ENCODE peak calls at places on chromosomes 12 and 14, in five cellular contexts. One of them, this sample, is unnamed.

GRCh38 chr12:26723379-26724308 is 109.3 kb downstream of the ITPR2 start:
- DNase-seq in left ventricle myocardium inferior: no peak
- DNase-seq in Peyer's patch: no peak
- DNase-seq in heart right ventricle: no peak
- DNase-seq in tibial artery: no peak
- DNase-seq in this sample: no peak

GRCh38 chr14:68749487-68750475 is 43.1 kb downstream of the ZFP36L1 start:
- DNase-seq in tibial artery: no peak
- DNase-seq in heart right ventricle: no peak
- DNase-seq in Peyer's patch: no peak
- DNase-seq in left ventricle myocardium inferior: no peak
- DNase-seq in this sample: no peak

GRCh38 chr12:4044101-4044500 is 170.9 kb upstream of the PARP11 start:
- DNase-seq in tibial artery: no peak
- DNase-seq in left ventricle myocardium inferior: no peak
- DNase-seq in Peyer's patch: no peak
- DNase-seq in heart right ventricle: no peak
- DNase-seq in this sample: no peak

GRCh38 chr12:63915105-63915830 is 70.8 kb downstream of the SRGAP1 start:
- DNase-seq in tibial artery: no peak
- DNase-seq in left ventricle myocardium inferior: no peak
- DNase-seq in Peyer's patch: no peak
- DNase-seq in heart right ventricle: no peak
- DNase-seq in this sample: no peak

GRCh38 chr14:58501214-58501816 is 73.8 kb downstream of the KIAA0586 start:
- DNase-seq in left ventricle myocardium inferior: no peak
- DNase-seq in Peyer's patch: no peak
- DNase-seq in heart right ventricle: no peak
- DNase-seq in tibial artery: no peak
- DNase-seq in this sample: no peak

GRCh38 chr14:104393199-104393897 is 186.2 kb upstream of the C14orf180 start:
- DNase-seq in heart right ventricle: peak; percentile 63
- DNase-seq in left ventricle myocardium inferior: peak; percentile 55
- DNase-seq in tibial artery: peak; percentile 61
- DNase-seq in Peyer's patch: peak; percentile 32
- DNase-seq in this sample: no peak

GRCh38 chr14:89266754-89267153 is 150.3 kb downstream of the FOXN3 start:
- DNase-seq in tibial artery: no peak
- DNase-seq in heart right ventricle: no peak
- DNase-seq in left ventricle myocardium inferior: no peak
- DNase-seq in Peyer's patch: no peak
- DNase-seq in this sample: no peak

GRCh38 chr12:42325776-42326465 is at the start of the genes PPHLN1 and ZCRB1:
- DNase-seq in left ventricle myocardium inferior: peak; percentile 80
- DNase-seq in tibial artery: peak; percentile 87
- DNase-seq in heart right ventricle: peak; percentile 79
- DNase-seq in Peyer's patch: peak; percentile 86
- DNase-seq in this sample: peak; percentile 81

GRCh38 chr14:71231521-71232393 is 324.5 kb downstream of the PCNX1 start:
- DNase-seq in heart right ventricle: no peak
- DNase-seq in tibial artery: no peak
- DNase-seq in left ventricle myocardium inferior: no peak
- DNase-seq in Peyer's patch: no peak
- DNase-seq in this sample: no peak

GRCh38 chr12:82695531-82695930 is 8.8 kb downstream of the TMTC2 start:
- DNase-seq in tibial artery: no peak
- DNase-seq in heart right ventricle: no peak
- DNase-seq in left ventricle myocardium inferior: no peak
- DNase-seq in Peyer's patch: no peak
- DNase-seq in this sample: no peak

GRCh38 chr12:44286336-44286735 is 450.5 kb downstream of the TMEM117 start:
- DNase-seq in heart right ventricle: no peak
- DNase-seq in Peyer's patch: no peak
- DNase-seq in left ventricle myocardium inferior: no peak
- DNase-seq in tibial artery: no peak
- DNase-seq in this sample: no peak

GRCh38 chr12:3398196-3398789 is 92.7 kb upstream of the PRMT8 start:
- DNase-seq in left ventricle myocardium inferior: no peak
- DNase-seq in tibial artery: no peak
- DNase-seq in heart right ventricle: no peak
- DNase-seq in Peyer's patch: no peak
- DNase-seq in this sample: no peak

GRCh38 chr14:60304509-60304908 is 55.5 kb downstream of the PPM1A start:
- DNase-seq in Peyer's patch: no peak
- DNase-seq in tibial artery: no peak
- DNase-seq in left ventricle myocardium inferior: peak; percentile 18
- DNase-seq in heart right ventricle: no peak
- DNase-seq in this sample: peak; percentile 76

GRCh38 chr14:95659986-95660385 is 26.2 kb upstream of the TCL1B start:
- DNase-seq in left ventricle myocardium inferior: no peak
- DNase-seq in heart right ventricle: no peak
- DNase-seq in Peyer's patch: no peak
- DNase-seq in tibial artery: no peak
- DNase-seq in this sample: no peak

GRCh38 chr12:6092784-6093722 is 31.4 kb downstream of the VWF start:
- DNase-seq in left ventricle myocardium inferior: no peak
- DNase-seq in tibial artery: peak; percentile 88
- DNase-seq in Peyer's patch: peak; percentile 83
- DNase-seq in heart right ventricle: peak; percentile 33
- DNase-seq in this sample: no peak

GRCh38 chr12:64714551-64714968 is 44.6 kb downstream of the GNS start:
- DNase-seq in heart right ventricle: no peak
- DNase-seq in left ventricle myocardium inferior: no peak
- DNase-seq in tibial artery: no peak
- DNase-seq in Peyer's patch: no peak
- DNase-seq in this sample: peak; percentile 25

GRCh38 chr14:99572173-99572999 is 31.6 kb downstream of the CCDC85C start:
- DNase-seq in heart right ventricle: no peak
- DNase-seq in tibial artery: no peak
- DNase-seq in Peyer's patch: peak; percentile 74
- DNase-seq in left ventricle myocardium inferior: no peak
- DNase-seq in this sample: no peak

GRCh38 chr14:59507063-59507751 is 22.9 kb downstream of the JKAMP start:
- DNase-seq in tibial artery: peak; percentile 76
- DNase-seq in Peyer's patch: peak; percentile 71
- DNase-seq in heart right ventricle: no peak
- DNase-seq in left ventricle myocardium inferior: peak; percentile 24
- DNase-seq in this sample: peak; percentile 43

GRCh38 chr12:107385518-107385917 is 292.2 kb upstream of the CRY1 start:
- DNase-seq in left ventricle myocardium inferior: no peak
- DNase-seq in tibial artery: no peak
- DNase-seq in Peyer's patch: no peak
- DNase-seq in heart right ventricle: no peak
- DNase-seq in this sample: no peak

GRCh38 chr12:57897296-57897974 is 43.9 kb upstream of the ATP23 start:
- DNase-seq in left ventricle myocardium inferior: no peak
- DNase-seq in heart right ventricle: no peak
- DNase-seq in Peyer's patch: no peak
- DNase-seq in tibial artery: no peak
- DNase-seq in this sample: no peak
- H3K27ac ChIP-seq in left ventricle myocardium inferior: peak overlapping the region; percentile 98
- H3K27ac ChIP-seq in heart right ventricle: peak overlapping the region; percentile 92
- H3K27ac ChIP-seq in Peyer's patch: peak overlapping the region; percentile 87
- H3K27ac ChIP-seq in tibial artery: peak overlapping the region; percentile 96
- H3K27ac ChIP-seq in this sample: peak overlapping the region; percentile 99

GRCh38 chr12:52926596-52927241 is 21.8 kb upstream of the KRT8 start:
- DNase-seq in tibial artery: no peak
- DNase-seq in left ventricle myocardium inferior: no peak
- DNase-seq in heart right ventricle: no peak
- DNase-seq in Peyer's patch: no peak
- DNase-seq in this sample: no peak

GRCh38 chr12:52927964-52928363 is 21.0 kb upstream of the KRT18 start:
- DNase-seq in heart right ventricle: no peak
- DNase-seq in Peyer's patch: no peak
- DNase-seq in tibial artery: no peak
- DNase-seq in left ventricle myocardium inferior: no peak
- DNase-seq in this sample: no peak

GRCh38 chr12:52929538-52929937 is 19.4 kb upstream of the KRT18 start:
- DNase-seq in Peyer's patch: no peak
- DNase-seq in heart right ventricle: no peak
- DNase-seq in tibial artery: no peak
- DNase-seq in left ventricle myocardium inferior: no peak
- DNase-seq in this sample: no peak

GRCh38 chr12:52924764-52925716 is 20.2 kb upstream of the KRT8 start:
- DNase-seq in heart right ventricle: no peak
- DNase-seq in tibial artery: no peak
- DNase-seq in Peyer's patch: peak; percentile 75
- DNase-seq in left ventricle myocardium inferior: no peak
- DNase-seq in this sample: no peak

DNA sequence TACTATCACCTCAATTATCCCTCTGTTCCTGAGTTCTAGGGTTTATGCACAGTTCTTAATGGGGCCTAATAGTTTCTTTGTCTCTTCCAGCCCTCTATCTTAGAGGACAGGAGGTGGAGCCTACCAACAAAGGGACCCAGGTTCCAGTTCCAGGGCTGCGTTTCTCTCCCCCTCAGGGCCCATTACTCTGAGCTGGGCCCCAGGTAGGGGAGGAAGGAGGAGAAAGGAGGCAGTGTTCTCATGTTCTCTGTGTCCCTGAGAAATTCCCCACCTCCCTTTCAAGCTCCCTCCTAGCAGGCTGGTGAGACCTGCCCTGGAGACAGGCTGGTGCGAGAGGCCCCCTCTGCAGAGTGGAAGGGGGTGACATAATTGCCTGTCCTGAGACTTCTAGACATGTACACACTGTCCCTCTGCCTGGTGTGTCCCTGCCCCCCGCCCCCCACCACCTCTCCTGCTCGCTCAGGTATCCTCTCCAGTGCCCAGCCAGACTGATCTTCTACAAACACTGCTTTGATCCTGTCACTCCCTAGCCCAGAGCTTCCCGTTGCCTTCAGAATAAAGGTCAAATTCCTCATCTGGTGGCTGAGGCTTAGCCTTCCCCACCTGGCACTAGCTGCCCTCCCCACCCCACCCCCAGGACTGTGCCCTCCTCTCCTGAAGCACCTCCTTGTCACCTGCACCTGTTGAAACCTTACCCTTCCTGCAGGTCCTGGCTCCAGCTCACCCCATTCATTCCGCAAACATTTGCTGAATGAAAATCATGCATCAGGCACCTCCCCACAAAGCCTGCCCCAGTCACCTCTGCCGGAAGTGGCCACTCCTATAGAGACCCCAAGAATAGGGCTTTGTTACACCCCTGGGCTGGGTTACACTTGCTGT is 21.1 kb upstream of the KRT8 start:
- DNase-seq in heart right ventricle: no peak
- DNase-seq in left ventricle myocardium inferior: no peak
- DNase-seq in tibial artery: no peak
- DNase-seq in Peyer's patch: peak; percentile 85
- DNase-seq in this sample: no peak
- H3K27ac ChIP-seq in heart right ventricle: no peak overlapping the region
- H3K27ac ChIP-seq in left ventricle myocardium inferior: peak overlapping the region; percentile 64
- H3K27ac ChIP-seq in tibial artery: peak overlapping the region; percentile 27
- H3K27ac ChIP-seq in Peyer's patch: peak overlapping the region; percentile 98
- H3K27ac ChIP-seq in this sample: no peak overlapping the region

DNA sequence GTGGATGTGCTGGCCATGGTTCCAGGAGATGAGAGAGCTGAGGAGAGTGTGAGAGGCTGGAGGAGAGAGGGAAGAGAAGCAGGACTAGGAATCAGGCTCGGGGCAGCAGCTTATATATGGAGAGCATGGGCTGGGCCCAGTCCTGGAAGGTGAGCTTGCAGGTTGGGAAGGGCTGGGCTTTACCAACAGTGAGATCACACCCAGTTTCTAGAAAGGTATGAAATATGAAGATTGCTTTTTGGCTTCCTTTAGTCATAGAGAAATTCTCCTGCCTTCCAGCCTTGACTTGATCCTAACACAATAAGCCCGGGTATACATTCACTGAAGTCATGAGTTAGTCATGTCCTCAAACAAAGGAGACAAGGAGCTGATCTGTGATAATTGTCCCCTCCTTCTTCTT is at the start of gene KRT6A:
- DNase-seq in heart right ventricle: no peak
- DNase-seq in left ventricle myocardium inferior: no peak
- DNase-seq in tibial artery: no peak
- DNase-seq in Peyer's patch: no peak
- DNase-seq in this sample: no peak
- H3K27ac ChIP-seq in heart right ventricle: no peak within 1 kb of the TSS
- H3K27ac ChIP-seq in left ventricle myocardium inferior: peak within 1 kb of the TSS; percentile 25
- H3K27ac ChIP-seq in tibial artery: no peak within 1 kb of the TSS
- H3K27ac ChIP-seq in Peyer's patch: no peak within 1 kb of the TSS
- H3K27ac ChIP-seq in this sample: no peak within 1 kb of the TSS

DNA sequence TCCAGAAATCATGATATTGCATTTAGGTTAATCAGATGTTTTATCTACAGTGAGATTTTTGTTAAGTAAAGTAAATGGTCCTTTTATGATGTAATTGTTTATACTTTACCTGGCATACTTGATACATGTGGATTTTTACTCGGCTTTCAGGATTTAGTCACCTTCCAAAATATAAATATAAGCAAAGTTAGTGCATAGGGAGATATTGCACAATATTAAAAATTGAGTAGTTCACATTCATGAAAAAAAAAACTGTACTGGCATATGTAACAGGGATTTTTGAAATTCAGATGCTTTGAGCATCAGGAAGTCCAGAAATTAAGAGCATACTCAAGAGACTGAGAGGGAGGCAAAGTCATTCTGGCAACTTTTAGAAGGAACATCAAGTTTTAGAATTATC is 173.5 kb downstream of the PLCZ1 start:
- DNase-seq in tibial artery: no peak
- DNase-seq in left ventricle myocardium inferior: no peak
- DNase-seq in heart right ventricle: no peak
- DNase-seq in Peyer's patch: no peak
- DNase-seq in this sample: no peak
- H3K27ac ChIP-seq in tibial artery: no peak overlapping the region
- H3K27ac ChIP-seq in left ventricle myocardium inferior: no peak overlapping the region
- H3K27ac ChIP-seq in heart right ventricle: no peak overlapping the region
- H3K27ac ChIP-seq in Peyer's patch: no peak overlapping the region
- H3K27ac ChIP-seq in this sample: no peak overlapping the region

GRCh38 chr14:91394105-91395081 is 23.2 kb downstream of the CCDC88C start:
- DNase-seq in left ventricle myocardium inferior: no peak
- DNase-seq in Peyer's patch: no peak
- DNase-seq in tibial artery: no peak
- DNase-seq in heart right ventricle: no peak
- DNase-seq in this sample: peak; percentile 42

GRCh38 chr14:91395998-91396660 is 21.5 kb downstream of the CCDC88C start:
- DNase-seq in left ventricle myocardium inferior: no peak
- DNase-seq in tibial artery: no peak
- DNase-seq in heart right ventricle: no peak
- DNase-seq in Peyer's patch: no peak
- DNase-seq in this sample: peak; percentile 42

GRCh38 chr14:91390165-91390778 is 27.3 kb downstream of the CCDC88C start:
- DNase-seq in Peyer's patch: no peak
- DNase-seq in heart right ventricle: no peak
- DNase-seq in left ventricle myocardium inferior: no peak
- DNase-seq in tibial artery: no peak
- DNase-seq in this sample: no peak

GRCh38 chr14:91395466-91395865 is 22.2 kb downstream of the CCDC88C start:
- DNase-seq in left ventricle myocardium inferior: no peak
- DNase-seq in heart right ventricle: no peak
- DNase-seq in Peyer's patch: no peak
- DNase-seq in tibial artery: no peak
- DNase-seq in this sample: no peak

GRCh38 chr14:91392623-91393303 is 24.9 kb downstream of the CCDC88C start:
- DNase-seq in left ventricle myocardium inferior: no peak
- DNase-seq in Peyer's patch: no peak
- DNase-seq in tibial artery: no peak
- DNase-seq in heart right ventricle: no peak
- DNase-seq in this sample: no peak
- H3K27ac ChIP-seq in left ventricle myocardium inferior: no peak overlapping the region
- H3K27ac ChIP-seq in Peyer's patch: no peak overlapping the region
- H3K27ac ChIP-seq in tibial artery: no peak overlapping the region
- H3K27ac ChIP-seq in heart right ventricle: no peak overlapping the region
- H3K27ac ChIP-seq in this sample: peak overlapping the region; percentile 78